ENCODE peak calls at places on chromosomes 13 and 19, in four cellular contexts. L is cardiac muscle cell, V is lower lobe of right lung, E is aorta. P is an unnamed sample.

GRCh38 chr13:112959206-112959605 is 9.8 kb upstream of the MCF2L start:
- DNase-seq in L (peak), V (no peak), E (no peak), P (no peak)

GRCh38 chr13:66992183-66992582 is 238.0 kb downstream of the PCDH9 start:
- DNase-seq in L (peak), V (no peak), E (no peak), P (no peak)

GRCh38 chr13:104318121-104318520 is 1251.9 kb upstream of the SLC10A2 start:
- DNase-seq in L (peak), V (no peak), E (no peak), P (peak)

GRCh38 chr13:28136916-28137315 is 1.4 kb upstream of the PAN3 start:
- DNase-seq in L (no peak), V (no peak), E (no peak), P (no peak)

GRCh38 chr13:75752848-75753247 is 116.7 kb downstream of the LMO7 start:
- DNase-seq in L (no peak), V (no peak), E (no peak), P (no peak)

GRCh38 chr13:78147905-78148304 is 229.3 kb upstream of the EDNRB start:
- DNase-seq in L (peak), V (no peak), E (no peak), P (no peak)

GRCh38 chr13:20197361-20197834 is 4.7 kb upstream of the GJB2 start:
- DNase-seq in L (peak), V (no peak), E (no peak), P (no peak)

GRCh38 chr13:43077906-43078305 is 54.5 kb downstream of the DNAJC15 start:
- DNase-seq in L (no peak), V (no peak), E (no peak), P (no peak)

GRCh38 chr19:32646556-32646955 is 28.4 kb downstream of the ANKRD27 start:
- DNase-seq in L (no peak), V (no peak), E (no peak), P (no peak)

GRCh38 chr13:56888455-56888854 is 252.3 kb upstream of the PRR20A start:
- DNase-seq in L (no peak), V (no peak), E (no peak), P (no peak)
- H3K4me3 ChIP-seq in L (no peak), V (no peak), E (no peak), P (no peak)

DNA sequence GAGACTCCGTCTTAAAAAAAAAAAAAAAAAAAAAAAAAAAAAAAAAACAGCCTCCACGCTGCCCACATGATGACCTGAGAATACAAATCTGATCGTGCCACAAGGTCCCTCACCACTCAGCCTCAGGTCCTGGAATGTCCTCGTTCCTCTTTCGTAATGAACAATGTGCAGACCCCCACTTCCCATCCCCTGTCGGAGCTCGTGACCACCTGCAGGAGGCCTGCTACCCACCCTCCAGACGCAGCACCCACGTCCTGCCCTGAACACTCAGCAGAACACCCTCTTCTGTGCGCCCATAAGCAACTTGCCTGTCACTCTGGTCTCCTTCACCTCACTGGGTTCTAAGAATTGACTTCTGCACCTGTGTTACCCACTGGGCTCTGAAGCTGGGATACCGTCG is 166.4 kb downstream of the KATNAL1 start:
- DNase-seq in L (no peak), V (no peak), E (no peak), P (no peak)
- H3K4me3 ChIP-seq in L (no peak), V (no peak), E (no peak), P (no peak)

GRCh38 chr13:79735228-79735627 is 254.3 kb downstream of the NDFIP2 start:
- DNase-seq in L (peak), V (no peak), E (no peak), P (no peak)
- H3K4me3 ChIP-seq in L (no peak), V (no peak), E (no peak), P (no peak)

DNA sequence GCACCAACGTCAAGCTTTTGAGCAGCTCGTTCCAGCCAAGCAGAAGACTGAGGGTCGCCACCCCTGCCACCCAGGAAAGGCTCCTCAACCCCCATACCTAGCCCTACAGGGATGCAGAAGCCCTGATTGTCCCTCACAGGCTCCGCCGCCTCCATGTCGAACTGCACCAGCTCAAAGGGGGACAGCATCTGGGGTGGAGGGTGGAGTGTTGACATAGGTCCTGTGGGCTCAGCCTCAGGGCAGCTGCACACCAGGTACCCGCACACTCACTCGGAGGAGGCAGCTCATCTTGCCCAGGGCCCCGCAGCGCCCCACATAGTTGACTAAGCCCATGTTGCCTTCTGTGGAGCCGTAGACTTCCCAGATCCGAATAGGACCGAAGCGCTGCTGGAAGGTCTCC is 11.6 kb downstream of the SLC27A5 start:
- DNase-seq in L (no peak), V (no peak), E (no peak), P (no peak)
- H3K4me3 ChIP-seq in L (peak), V (peak), E (no peak), P (no peak)

DNA sequence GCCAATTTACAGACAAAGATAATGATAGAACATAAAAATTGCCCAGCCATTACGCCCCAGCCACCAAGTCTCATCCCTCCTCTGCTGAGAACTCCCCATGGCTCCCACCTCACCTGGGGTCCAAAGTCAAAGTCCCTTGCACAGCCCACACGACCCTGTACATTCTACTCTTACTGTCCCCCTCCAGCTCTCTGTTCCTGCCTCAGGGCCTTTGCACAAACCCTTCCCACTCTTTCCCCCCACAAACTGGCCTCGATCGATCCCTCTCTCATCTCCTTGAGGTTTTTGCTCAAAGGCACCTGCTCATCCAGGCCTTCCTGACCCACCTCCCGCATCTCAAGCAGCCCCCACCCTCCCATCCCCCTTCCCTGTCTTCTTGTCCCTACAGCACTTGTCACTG is 1.3 kb downstream of the DOCK6 start:
- DNase-seq in L (no peak), V (no peak), E (no peak), P (no peak)
- H3K4me3 ChIP-seq in L (no peak), V (peak), E (no peak), P (no peak)

DNA sequence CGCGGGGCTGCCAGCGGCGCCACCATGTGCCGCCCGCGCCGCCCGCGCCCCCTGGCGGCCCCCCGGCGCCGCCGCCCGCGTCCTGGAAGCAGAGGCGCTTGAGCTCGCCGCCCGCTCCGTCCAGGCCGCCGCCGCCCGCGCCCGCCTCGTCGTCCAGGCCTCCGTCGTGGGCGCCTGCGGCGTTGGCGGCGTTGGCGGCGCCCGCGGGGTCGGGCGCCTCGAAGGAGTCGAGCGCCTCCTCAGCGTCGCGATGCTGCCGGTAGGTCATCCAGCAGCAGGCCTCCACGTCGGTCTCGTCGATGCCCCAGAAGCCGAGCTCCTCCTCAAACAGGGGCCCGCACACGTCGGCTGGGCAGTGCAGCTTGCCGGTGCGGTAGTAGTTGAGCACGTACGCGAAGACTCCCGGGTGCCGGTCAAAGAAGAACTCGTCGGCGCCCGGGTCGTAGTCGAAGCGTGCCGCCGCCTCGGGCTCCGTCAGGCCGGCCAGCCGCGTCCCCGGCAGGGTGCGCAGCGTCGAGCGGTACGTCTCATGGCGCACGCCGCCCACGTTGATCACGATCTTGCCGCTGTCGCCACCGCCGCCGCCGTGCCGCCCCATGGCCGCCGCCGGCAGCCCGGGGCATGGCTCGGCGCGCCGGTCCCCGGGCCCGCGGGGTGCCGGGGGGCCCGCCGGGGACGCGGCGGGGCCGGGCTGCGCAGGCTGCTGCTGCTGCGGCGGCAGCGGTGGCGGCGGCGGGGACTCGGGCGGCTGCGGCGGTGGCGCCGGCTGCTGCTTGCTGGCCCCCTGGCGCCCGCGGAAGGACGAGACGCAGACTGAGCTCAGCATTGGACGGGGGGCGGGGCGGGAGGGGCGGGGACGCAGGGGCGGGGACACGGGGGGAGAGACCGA is 676 bp downstream of the KCNC3 start:
- DNase-seq in L (no peak), V (peak), E (no peak), P (no peak)
- H3K4me3 ChIP-seq in L (peak), V (peak), E (peak), P (peak)

GRCh38 chr19:13984875-13985741 is 21.0 kb downstream of the RFX1 start:
- DNase-seq in L (no peak), V (peak), E (no peak), P (no peak)
- H3K4me3 ChIP-seq in L (no peak), V (no peak), E (no peak), P (no peak)

GRCh38 chr13:98328511-98328910 is 151.4 kb upstream of the RNF113B start:
- DNase-seq in L (no peak), V (no peak), E (no peak), P (no peak)
- H3K4me3 ChIP-seq in L (no peak), V (no peak), E (no peak), P (no peak)

DNA sequence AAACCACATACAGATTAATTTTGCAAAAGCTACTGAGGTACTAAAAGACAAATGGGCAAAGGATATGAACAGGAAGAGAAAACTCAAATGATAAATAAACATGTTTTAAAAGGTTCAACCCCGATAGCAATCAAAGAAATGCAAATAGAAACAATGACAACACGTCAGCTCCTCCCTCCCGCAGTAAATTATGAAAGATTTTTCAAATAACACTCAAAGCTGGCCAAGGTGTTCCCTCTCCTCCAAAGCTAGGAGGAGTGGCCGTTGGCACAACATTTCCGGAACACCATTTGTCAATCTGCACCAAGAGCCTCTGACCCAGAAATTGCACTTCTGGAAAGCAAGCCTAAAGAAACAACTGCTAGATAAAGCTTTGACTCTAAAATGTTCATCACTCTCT is 28.3 kb downstream of the INSR start:
- DNase-seq in L (no peak), V (peak), E (no peak), P (no peak)
- H3K4me3 ChIP-seq in L (no peak), V (no peak), E (no peak), P (no peak)

P was measured in WERI-Rb-1.